ENCODE peak calls at places on chromosomes 13 and 19, in nine cellular contexts. One of them, this sample, is unnamed.

GRCh38 chr13:48797127-48797526 is 143.4 kb downstream of the CYSLTR2 start:
- DNase-seq in esophagus squamous epithelium: no peak
- DNase-seq in cardiac muscle cell: no peak
- DNase-seq in CD8-positive, alpha-beta T cell: no peak
- DNase-seq in AG10803: no peak
- DNase-seq in HFF-Myc: no peak
- DNase-seq in fibroblast of lung: no peak
- DNase-seq in fibroblast of pulmonary artery: no peak
- DNase-seq in GM12878: no peak
- DNase-seq in this sample: no peak

GRCh38 chr19:9431475-9431874 is 3.9 kb downstream of the ZNF266 start:
- DNase-seq in esophagus squamous epithelium: no peak
- DNase-seq in cardiac muscle cell: peak
- DNase-seq in CD8-positive, alpha-beta T cell: peak
- DNase-seq in AG10803: no peak
- DNase-seq in HFF-Myc: no peak
- DNase-seq in fibroblast of lung: peak
- DNase-seq in fibroblast of pulmonary artery: no peak
- DNase-seq in GM12878: no peak
- DNase-seq in this sample: no peak

GRCh38 chr19:1646931-1647663 is 5.3 kb downstream of the TCF3 start:
- DNase-seq in esophagus squamous epithelium: no peak
- DNase-seq in cardiac muscle cell: no peak
- DNase-seq in CD8-positive, alpha-beta T cell: no peak
- DNase-seq in AG10803: no peak
- DNase-seq in HFF-Myc: no peak
- DNase-seq in fibroblast of lung: no peak
- DNase-seq in fibroblast of pulmonary artery: no peak
- DNase-seq in GM12878: no peak
- DNase-seq in this sample: no peak

GRCh38 chr13:46526763-46527162 is 26.2 kb upstream of the LRCH1 start:
- DNase-seq in esophagus squamous epithelium: no peak
- DNase-seq in cardiac muscle cell: no peak
- DNase-seq in CD8-positive, alpha-beta T cell: no peak
- DNase-seq in AG10803: no peak
- DNase-seq in HFF-Myc: no peak
- DNase-seq in fibroblast of lung: no peak
- DNase-seq in fibroblast of pulmonary artery: no peak
- DNase-seq in GM12878: peak
- DNase-seq in this sample: no peak

GRCh38 chr13:37680137-37680536 is 81.6 kb upstream of the POSTN start:
- DNase-seq in esophagus squamous epithelium: no peak
- DNase-seq in cardiac muscle cell: no peak
- DNase-seq in CD8-positive, alpha-beta T cell: no peak
- DNase-seq in AG10803: no peak
- DNase-seq in HFF-Myc: no peak
- DNase-seq in fibroblast of lung: no peak
- DNase-seq in fibroblast of pulmonary artery: no peak
- DNase-seq in GM12878: no peak
- DNase-seq in this sample: no peak

GRCh38 chr19:3580156-3580955 is 4.9 kb upstream of the GIPC3 start:
- DNase-seq in esophagus squamous epithelium: no peak
- DNase-seq in cardiac muscle cell: no peak
- DNase-seq in CD8-positive, alpha-beta T cell: no peak
- DNase-seq in AG10803: peak
- DNase-seq in HFF-Myc: peak
- DNase-seq in fibroblast of lung: peak
- DNase-seq in fibroblast of pulmonary artery: peak
- DNase-seq in GM12878: no peak
- DNase-seq in this sample: peak

GRCh38 chr19:10074153-10074552 is 12.0 kb upstream of the SHFL start:
- DNase-seq in esophagus squamous epithelium: no peak
- DNase-seq in cardiac muscle cell: no peak
- DNase-seq in CD8-positive, alpha-beta T cell: peak
- DNase-seq in AG10803: no peak
- DNase-seq in HFF-Myc: no peak
- DNase-seq in fibroblast of lung: peak
- DNase-seq in fibroblast of pulmonary artery: peak
- DNase-seq in GM12878: no peak
- DNase-seq in this sample: no peak

GRCh38 chr13:31115616-31116015 is 46.1 kb downstream of the HSPH1 start:
- DNase-seq in esophagus squamous epithelium: no peak
- DNase-seq in cardiac muscle cell: no peak
- DNase-seq in CD8-positive, alpha-beta T cell: no peak
- DNase-seq in AG10803: no peak
- DNase-seq in HFF-Myc: no peak
- DNase-seq in fibroblast of lung: no peak
- DNase-seq in fibroblast of pulmonary artery: no peak
- DNase-seq in GM12878: no peak
- DNase-seq in this sample: no peak

GRCh38 chr19:4909172-4909896 is at the start of gene UHRF1:
- DNase-seq in esophagus squamous epithelium: no peak
- DNase-seq in cardiac muscle cell: peak
- DNase-seq in CD8-positive, alpha-beta T cell: no peak
- DNase-seq in AG10803: no peak
- DNase-seq in HFF-Myc: no peak
- DNase-seq in fibroblast of lung: no peak
- DNase-seq in fibroblast of pulmonary artery: no peak
- DNase-seq in GM12878: no peak
- DNase-seq in this sample: no peak

DNA sequence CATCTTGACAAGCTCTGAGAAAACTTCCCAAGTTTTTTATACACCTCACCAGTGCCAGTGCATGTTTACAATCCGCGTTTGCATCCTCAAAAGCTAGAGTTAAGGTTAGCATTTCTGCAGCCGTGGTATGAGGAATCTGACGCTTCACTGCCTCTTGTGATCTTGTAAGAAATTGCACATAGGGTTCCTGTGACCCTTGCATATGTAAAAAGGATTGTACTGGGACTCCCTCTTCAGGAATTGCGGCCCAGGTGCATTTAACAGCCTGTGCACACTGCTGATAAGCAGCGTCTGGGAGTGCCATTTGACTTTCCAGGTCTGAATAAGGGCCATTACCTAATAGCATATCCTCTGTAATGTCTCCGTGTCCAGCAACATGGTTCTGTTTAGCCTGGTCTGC is 15.3 kb downstream of the FPR3 start:
- DNase-seq in esophagus squamous epithelium: no peak
- DNase-seq in cardiac muscle cell: no peak
- DNase-seq in CD8-positive, alpha-beta T cell: no peak
- DNase-seq in AG10803: peak
- DNase-seq in HFF-Myc: no peak
- DNase-seq in fibroblast of lung: no peak
- DNase-seq in fibroblast of pulmonary artery: peak
- DNase-seq in GM12878: no peak
- DNase-seq in this sample: no peak
- TF ChIP-seq CTCF in esophagus squamous epithelium: no peak
- TF ChIP-seq CTCF in cardiac muscle cell: no peak
- TF ChIP-seq CTCF in CD8-positive, alpha-beta T cell: no peak
- TF ChIP-seq CTCF in AG10803: peak
- TF ChIP-seq CTCF in HFF-Myc: no peak
- TF ChIP-seq CTCF in fibroblast of lung: no peak
- TF ChIP-seq CTCF in fibroblast of pulmonary artery: no peak
- TF ChIP-seq CTCF in GM12878: no peak
- TF ChIP-seq CTCF in this sample: no peak

GRCh38 chr13:44128522-44128921 is 245.1 kb upstream of the SERP2 start:
- DNase-seq in esophagus squamous epithelium: no peak
- DNase-seq in cardiac muscle cell: no peak
- DNase-seq in CD8-positive, alpha-beta T cell: no peak
- DNase-seq in AG10803: peak
- DNase-seq in HFF-Myc: no peak
- DNase-seq in fibroblast of lung: peak
- DNase-seq in fibroblast of pulmonary artery: no peak
- DNase-seq in GM12878: no peak
- DNase-seq in this sample: no peak
- TF ChIP-seq CTCF in esophagus squamous epithelium: no peak
- TF ChIP-seq CTCF in cardiac muscle cell: no peak
- TF ChIP-seq CTCF in CD8-positive, alpha-beta T cell: no peak
- TF ChIP-seq CTCF in AG10803: peak
- TF ChIP-seq CTCF in HFF-Myc: no peak
- TF ChIP-seq CTCF in fibroblast of lung: no peak
- TF ChIP-seq CTCF in fibroblast of pulmonary artery: no peak
- TF ChIP-seq CTCF in GM12878: no peak
- TF ChIP-seq CTCF in this sample: no peak

GRCh38 chr19:18940791-18941627 is at the start of gene HOMER3:
- DNase-seq in esophagus squamous epithelium: no peak
- DNase-seq in cardiac muscle cell: peak
- DNase-seq in CD8-positive, alpha-beta T cell: peak
- DNase-seq in AG10803: peak
- DNase-seq in HFF-Myc: no peak
- DNase-seq in fibroblast of lung: peak
- DNase-seq in fibroblast of pulmonary artery: peak
- DNase-seq in GM12878: no peak
- DNase-seq in this sample: no peak
- TF ChIP-seq CTCF in esophagus squamous epithelium: peak
- TF ChIP-seq CTCF in cardiac muscle cell: peak
- TF ChIP-seq CTCF in CD8-positive, alpha-beta T cell: no peak
- TF ChIP-seq CTCF in AG10803: peak
- TF ChIP-seq CTCF in HFF-Myc: peak
- TF ChIP-seq CTCF in fibroblast of lung: no peak
- TF ChIP-seq CTCF in fibroblast of pulmonary artery: peak
- TF ChIP-seq CTCF in GM12878: peak
- TF ChIP-seq CTCF in this sample: no peak

GRCh38 chr13:59480398-59480797 is 683.3 kb downstream of the DIAPH3 start:
- DNase-seq in esophagus squamous epithelium: no peak
- DNase-seq in cardiac muscle cell: no peak
- DNase-seq in CD8-positive, alpha-beta T cell: no peak
- DNase-seq in AG10803: no peak
- DNase-seq in HFF-Myc: no peak
- DNase-seq in fibroblast of lung: no peak
- DNase-seq in fibroblast of pulmonary artery: peak
- DNase-seq in GM12878: no peak
- DNase-seq in this sample: no peak

GRCh38 chr13:59479629-59480028 is 684.1 kb downstream of the DIAPH3 start:
- DNase-seq in esophagus squamous epithelium: no peak
- DNase-seq in cardiac muscle cell: no peak
- DNase-seq in CD8-positive, alpha-beta T cell: no peak
- DNase-seq in AG10803: no peak
- DNase-seq in HFF-Myc: no peak
- DNase-seq in fibroblast of lung: no peak
- DNase-seq in fibroblast of pulmonary artery: no peak
- DNase-seq in GM12878: no peak
- DNase-seq in this sample: no peak

GRCh38 chr13:59480857-59481256 is 682.9 kb downstream of the DIAPH3 start:
- DNase-seq in esophagus squamous epithelium: no peak
- DNase-seq in cardiac muscle cell: no peak
- DNase-seq in CD8-positive, alpha-beta T cell: no peak
- DNase-seq in AG10803: no peak
- DNase-seq in HFF-Myc: no peak
- DNase-seq in fibroblast of lung: no peak
- DNase-seq in fibroblast of pulmonary artery: no peak
- DNase-seq in GM12878: no peak
- DNase-seq in this sample: no peak

GRCh38 chr13:59477011-59477410 is 686.7 kb downstream of the DIAPH3 start:
- DNase-seq in esophagus squamous epithelium: no peak
- DNase-seq in cardiac muscle cell: no peak
- DNase-seq in CD8-positive, alpha-beta T cell: no peak
- DNase-seq in AG10803: no peak
- DNase-seq in HFF-Myc: no peak
- DNase-seq in fibroblast of lung: no peak
- DNase-seq in fibroblast of pulmonary artery: no peak
- DNase-seq in GM12878: no peak
- DNase-seq in this sample: no peak

GRCh38 chr13:59478908-59479307 is 684.8 kb downstream of the DIAPH3 start:
- DNase-seq in esophagus squamous epithelium: no peak
- DNase-seq in cardiac muscle cell: no peak
- DNase-seq in CD8-positive, alpha-beta T cell: no peak
- DNase-seq in AG10803: no peak
- DNase-seq in HFF-Myc: no peak
- DNase-seq in fibroblast of lung: no peak
- DNase-seq in fibroblast of pulmonary artery: no peak
- DNase-seq in GM12878: no peak
- DNase-seq in this sample: no peak
- TF ChIP-seq CTCF in esophagus squamous epithelium: no peak
- TF ChIP-seq CTCF in cardiac muscle cell: no peak
- TF ChIP-seq CTCF in CD8-positive, alpha-beta T cell: no peak
- TF ChIP-seq CTCF in AG10803: no peak
- TF ChIP-seq CTCF in HFF-Myc: no peak
- TF ChIP-seq CTCF in fibroblast of lung: no peak
- TF ChIP-seq CTCF in fibroblast of pulmonary artery: no peak
- TF ChIP-seq CTCF in GM12878: no peak
- TF ChIP-seq CTCF in this sample: no peak

GRCh38 chr13:79405831-79406596 is at the start of gene RBM26:
- DNase-seq in esophagus squamous epithelium: peak
- DNase-seq in cardiac muscle cell: peak
- DNase-seq in CD8-positive, alpha-beta T cell: peak
- DNase-seq in AG10803: peak
- DNase-seq in HFF-Myc: peak
- DNase-seq in fibroblast of lung: peak
- DNase-seq in fibroblast of pulmonary artery: peak
- DNase-seq in GM12878: peak
- DNase-seq in this sample: peak
- TF ChIP-seq CTCF in esophagus squamous epithelium: peak
- TF ChIP-seq CTCF in cardiac muscle cell: peak
- TF ChIP-seq CTCF in CD8-positive, alpha-beta T cell: peak
- TF ChIP-seq CTCF in AG10803: no peak
- TF ChIP-seq CTCF in HFF-Myc: no peak
- TF ChIP-seq CTCF in fibroblast of lung: peak
- TF ChIP-seq CTCF in fibroblast of pulmonary artery: no peak
- TF ChIP-seq CTCF in GM12878: no peak
- TF ChIP-seq CTCF in this sample: no peak

DNA sequence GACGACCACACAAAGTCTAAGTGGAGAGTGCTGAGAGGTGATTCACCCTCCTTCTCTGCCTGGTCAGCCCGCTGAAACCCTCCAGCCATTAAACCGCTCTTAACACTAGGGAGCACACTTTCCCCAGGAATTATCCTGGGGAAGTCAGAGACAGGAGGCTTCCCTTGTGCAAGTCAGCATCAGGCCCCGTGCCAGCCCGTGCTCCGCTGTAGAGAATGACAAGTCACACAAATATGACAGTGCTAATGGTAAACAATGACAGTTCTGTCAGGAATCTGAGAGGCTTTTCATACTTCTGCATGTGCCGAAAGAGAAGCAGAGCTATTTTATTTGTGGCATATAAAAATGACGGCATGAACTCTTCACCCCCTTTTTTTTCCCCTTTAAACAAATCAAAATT is 816.9 kb upstream of the SLC10A2 start:
- DNase-seq in esophagus squamous epithelium: no peak
- DNase-seq in cardiac muscle cell: peak
- DNase-seq in CD8-positive, alpha-beta T cell: no peak
- DNase-seq in AG10803: peak
- DNase-seq in HFF-Myc: no peak
- DNase-seq in fibroblast of lung: peak
- DNase-seq in fibroblast of pulmonary artery: peak
- DNase-seq in GM12878: no peak
- DNase-seq in this sample: peak
- TF ChIP-seq CTCF in esophagus squamous epithelium: peak
- TF ChIP-seq CTCF in cardiac muscle cell: peak
- TF ChIP-seq CTCF in CD8-positive, alpha-beta T cell: no peak
- TF ChIP-seq CTCF in AG10803: peak
- TF ChIP-seq CTCF in HFF-Myc: peak
- TF ChIP-seq CTCF in fibroblast of lung: peak
- TF ChIP-seq CTCF in fibroblast of pulmonary artery: peak
- TF ChIP-seq CTCF in GM12878: no peak
- TF ChIP-seq CTCF in this sample: peak